ENCODE peak calls at places on chromosomes 5 and 9, in four cellular contexts. One of them, this sample, is unnamed. For H3K4me1, the result is how much of the 10 kb centered on the place peaks cover.

GRCh38 chr9:130220351-130220750 is 45.2 kb upstream of the HMCN2 start:
- DNase-seq in psoas muscle: no peak
- DNase-seq in PC-9: no peak
- DNase-seq in iPS DF 6.9: no peak
- DNase-seq in this sample: no peak

GRCh38 chr9:125359011-125359410 is 97.4 kb downstream of the GAPVD1 start:
- DNase-seq in PC-9: no peak
- DNase-seq in iPS DF 6.9: no peak
- DNase-seq in psoas muscle: no peak
- DNase-seq in this sample: no peak

GRCh38 chr9:16262467-16263261 is 607.8 kb downstream of the BNC2 start:
- DNase-seq in iPS DF 6.9: no peak
- DNase-seq in PC-9: peak
- DNase-seq in psoas muscle: no peak
- DNase-seq in this sample: no peak

GRCh38 chr5:146906803-146907202 is 28.2 kb upstream of the PPP2R2B start:
- DNase-seq in PC-9: no peak
- DNase-seq in iPS DF 6.9: peak
- DNase-seq in psoas muscle: no peak
- DNase-seq in this sample: no peak

GRCh38 chr9:75962186-75963036 is 71.9 kb downstream of the PCSK5 start:
- DNase-seq in PC-9: peak
- DNase-seq in psoas muscle: peak
- DNase-seq in iPS DF 6.9: no peak
- DNase-seq in this sample: no peak

GRCh38 chr9:68751556-68751955 is 46.5 kb downstream of the PIP5K1B start:
- DNase-seq in PC-9: no peak
- DNase-seq in iPS DF 6.9: no peak
- DNase-seq in psoas muscle: no peak
- DNase-seq in this sample: no peak

GRCh38 chr5:32462618-32463017 is 18.1 kb upstream of the ZFR start:
- DNase-seq in iPS DF 6.9: no peak
- DNase-seq in psoas muscle: no peak
- DNase-seq in PC-9: no peak
- DNase-seq in this sample: no peak

GRCh38 chr5:53422539-53422938 is 57.9 kb upstream of the FST start:
- DNase-seq in psoas muscle: no peak
- DNase-seq in PC-9: no peak
- DNase-seq in iPS DF 6.9: no peak
- DNase-seq in this sample: no peak

GRCh38 chr5:123035320-123035949 is 1.1 kb downstream of the PPIC start:
- DNase-seq in iPS DF 6.9: no peak
- DNase-seq in psoas muscle: peak
- DNase-seq in PC-9: peak
- DNase-seq in this sample: peak

GRCh38 chr5:91541696-91542095 is 158.6 kb upstream of the ARRDC3 start:
- DNase-seq in iPS DF 6.9: no peak
- DNase-seq in psoas muscle: no peak
- DNase-seq in PC-9: no peak
- DNase-seq in this sample: no peak

GRCh38 chr5:172775326-172776234 is 4.6 kb upstream of the DUSP1 start:
- DNase-seq in psoas muscle: peak
- DNase-seq in iPS DF 6.9: no peak
- DNase-seq in PC-9: peak
- DNase-seq in this sample: no peak

GRCh38 chr9:18331808-18332209 is 142.1 kb upstream of the ADAMTSL1 start:
- DNase-seq in PC-9: no peak
- DNase-seq in iPS DF 6.9: no peak
- DNase-seq in psoas muscle: no peak
- DNase-seq in this sample: no peak

GRCh38 chr5:40288791-40289475 is 390.8 kb upstream of the PTGER4 start:
- DNase-seq in iPS DF 6.9: no peak
- DNase-seq in psoas muscle: no peak
- DNase-seq in PC-9: no peak
- DNase-seq in this sample: no peak

GRCh38 chr5:100446879-100447278 is 88.3 kb upstream of the FAM174A start:
- DNase-seq in iPS DF 6.9: no peak
- DNase-seq in psoas muscle: no peak
- DNase-seq in PC-9: no peak
- DNase-seq in this sample: no peak

GRCh38 chr5:101788797-101789196 is 507.3 kb downstream of the SLCO4C1 start:
- DNase-seq in psoas muscle: no peak
- DNase-seq in iPS DF 6.9: no peak
- DNase-seq in PC-9: no peak
- DNase-seq in this sample: no peak

GRCh38 chr9:112836394-112836793 is 54.3 kb downstream of the SLC46A2 start:
- DNase-seq in PC-9: no peak
- DNase-seq in iPS DF 6.9: no peak
- DNase-seq in psoas muscle: no peak
- DNase-seq in this sample: no peak

GRCh38 chr9:77518688-77519087 is 129.4 kb downstream of the GNA14 start:
- DNase-seq in psoas muscle: no peak
- DNase-seq in PC-9: no peak
- DNase-seq in iPS DF 6.9: no peak
- DNase-seq in this sample: no peak

GRCh38 chr5:140672455-140673186 is 755 bp downstream of the DND1 start:
- DNase-seq in iPS DF 6.9: no peak
- DNase-seq in PC-9: no peak
- DNase-seq in psoas muscle: peak
- DNase-seq in this sample: no peak

GRCh38 chr5:74725331-74725730 is 40.3 kb downstream of the HEXB start:
- DNase-seq in iPS DF 6.9: no peak
- DNase-seq in psoas muscle: no peak
- DNase-seq in PC-9: no peak
- DNase-seq in this sample: no peak

GRCh38 chr5:173880306-173880985 is 7.7 kb upstream of the CPEB4 start:
- DNase-seq in PC-9: peak
- DNase-seq in psoas muscle: no peak
- DNase-seq in iPS DF 6.9: no peak
- DNase-seq in this sample: no peak

GRCh38 chr9:83596899-83597504 is 25.9 kb upstream of the IDNK start:
- DNase-seq in psoas muscle: no peak
- DNase-seq in PC-9: no peak
- DNase-seq in iPS DF 6.9: peak
- DNase-seq in this sample: peak

GRCh38 chr5:181160144-181160754 is 12.9 kb downstream of the OR2V2 start:
- DNase-seq in PC-9: no peak
- DNase-seq in psoas muscle: peak
- DNase-seq in iPS DF 6.9: no peak
- DNase-seq in this sample: no peak

GRCh38 chr9:96242829-96243228 is 59.1 kb downstream of the HSD17B3 start:
- DNase-seq in iPS DF 6.9: no peak
- DNase-seq in PC-9: no peak
- DNase-seq in psoas muscle: no peak
- DNase-seq in this sample: no peak

GRCh38 chr9:22088372-22089063 is 79.4 kb upstream of the CDKN2B start:
- DNase-seq in psoas muscle: no peak
- DNase-seq in PC-9: peak
- DNase-seq in iPS DF 6.9: no peak
- DNase-seq in this sample: no peak

GRCh38 chr9:19310246-19310645 is 69.8 kb downstream of the RPS6 start:
- DNase-seq in psoas muscle: no peak
- DNase-seq in PC-9: no peak
- DNase-seq in iPS DF 6.9: no peak
- DNase-seq in this sample: no peak

GRCh38 chr5:159631001-159631400 is 285.3 kb upstream of the ADRA1B start:
- DNase-seq in psoas muscle: no peak
- DNase-seq in iPS DF 6.9: no peak
- DNase-seq in PC-9: no peak
- DNase-seq in this sample: no peak

GRCh38 chr5:32916648-32917047 is 205.5 kb downstream of the NPR3 start:
- DNase-seq in iPS DF 6.9: peak
- DNase-seq in psoas muscle: no peak
- DNase-seq in PC-9: no peak
- DNase-seq in this sample: peak

GRCh38 chr5:27191786-27192505 is 153.6 kb upstream of the CDH9 start:
- DNase-seq in PC-9: no peak
- DNase-seq in psoas muscle: no peak
- DNase-seq in iPS DF 6.9: no peak
- DNase-seq in this sample: no peak

GRCh38 chr9:83142389-83142788 is 79.4 kb upstream of the RASEF start:
- DNase-seq in psoas muscle: no peak
- DNase-seq in PC-9: no peak
- DNase-seq in iPS DF 6.9: no peak
- DNase-seq in this sample: no peak

GRCh38 chr9:137611623-137612609 is 6.4 kb downstream of the ARRDC1 start:
- DNase-seq in iPS DF 6.9: no peak
- DNase-seq in PC-9: peak
- DNase-seq in psoas muscle: peak
- DNase-seq in this sample: peak

GRCh38 chr9:2059131-2059929 is 44.2 kb downstream of the SMARCA2 start:
- DNase-seq in psoas muscle: no peak
- DNase-seq in iPS DF 6.9: no peak
- DNase-seq in PC-9: no peak
- DNase-seq in this sample: no peak

GRCh38 chr9:127543973-127544533 is 68.0 kb upstream of the STXBP1 start:
- DNase-seq in PC-9: peak
- DNase-seq in iPS DF 6.9: no peak
- DNase-seq in psoas muscle: no peak
- DNase-seq in this sample: no peak
- H3K27ac ChIP-seq in PC-9: no peak
- H3K27ac ChIP-seq in iPS DF 6.9: no peak
- H3K27ac ChIP-seq in psoas muscle: no peak
- H3K27ac ChIP-seq in this sample: no peak

DNA sequence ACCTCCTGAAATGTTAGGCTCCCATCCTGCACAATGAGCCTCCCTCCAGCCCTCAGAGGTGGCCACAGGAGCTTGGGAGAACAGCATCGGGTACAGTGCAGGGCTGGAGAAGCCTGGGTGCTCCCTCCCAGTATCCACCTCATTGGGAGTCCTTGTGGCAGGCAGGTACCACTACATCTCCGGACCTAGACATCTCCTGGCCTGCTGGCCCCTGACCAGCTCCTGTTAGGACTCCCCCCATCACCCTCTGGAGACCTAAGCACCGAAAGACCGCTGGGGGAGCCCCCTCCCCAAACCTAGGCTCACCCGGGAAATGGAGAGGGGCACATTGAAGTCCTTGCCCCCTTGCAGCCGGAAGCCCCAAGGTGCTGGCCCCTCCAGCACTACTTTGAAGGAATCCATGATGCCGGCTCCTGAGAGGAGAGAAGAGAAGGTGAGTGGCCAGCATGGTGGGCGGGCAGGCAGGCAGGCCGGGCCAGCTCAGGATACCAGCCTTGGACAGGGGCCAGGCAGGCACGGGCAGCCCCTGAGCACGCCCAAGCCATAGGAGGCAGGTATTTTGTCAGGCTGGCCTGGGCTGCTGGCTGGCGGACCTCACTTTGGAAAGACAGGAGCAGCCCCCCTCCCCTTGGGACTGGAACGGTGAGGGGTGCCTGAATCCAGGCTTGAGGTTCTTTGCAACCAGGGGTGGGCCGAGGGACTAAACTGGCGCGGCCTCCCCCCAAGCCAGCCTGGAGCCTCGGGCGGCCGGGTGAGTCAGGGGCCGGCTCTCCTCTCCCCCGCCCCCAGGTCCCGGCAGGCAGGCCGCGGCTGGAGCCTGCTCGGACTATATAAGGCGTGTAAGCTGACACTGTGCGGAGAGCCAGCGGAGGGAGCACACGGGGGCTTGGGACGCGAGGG is 1.0 kb downstream of the PDLIM7 start:
- DNase-seq in PC-9: peak
- DNase-seq in psoas muscle: peak
- DNase-seq in iPS DF 6.9: no peak
- DNase-seq in this sample: peak
- H3K4me1 ChIP-seq in PC-9: under half
- H3K4me1 ChIP-seq in psoas muscle: under half
- H3K4me1 ChIP-seq in iPS DF 6.9: under half
- H3K4me1 ChIP-seq in this sample: half or more

GRCh38 chr5:167950126-167950721 is 341.2 kb upstream of the WWC1 start:
- DNase-seq in PC-9: no peak
- DNase-seq in iPS DF 6.9: no peak
- DNase-seq in psoas muscle: no peak
- DNase-seq in this sample: peak

GRCh38 chr5:167952278-167952990 is 339.0 kb upstream of the WWC1 start:
- DNase-seq in PC-9: peak
- DNase-seq in iPS DF 6.9: no peak
- DNase-seq in psoas muscle: no peak
- DNase-seq in this sample: peak

GRCh38 chr5:167951121-167951520 is 340.3 kb upstream of the WWC1 start:
- DNase-seq in psoas muscle: no peak
- DNase-seq in iPS DF 6.9: no peak
- DNase-seq in PC-9: no peak
- DNase-seq in this sample: no peak

GRCh38 chr5:167947312-167947711 is 344.1 kb upstream of the WWC1 start:
- DNase-seq in PC-9: no peak
- DNase-seq in iPS DF 6.9: no peak
- DNase-seq in psoas muscle: peak
- DNase-seq in this sample: no peak

DNA sequence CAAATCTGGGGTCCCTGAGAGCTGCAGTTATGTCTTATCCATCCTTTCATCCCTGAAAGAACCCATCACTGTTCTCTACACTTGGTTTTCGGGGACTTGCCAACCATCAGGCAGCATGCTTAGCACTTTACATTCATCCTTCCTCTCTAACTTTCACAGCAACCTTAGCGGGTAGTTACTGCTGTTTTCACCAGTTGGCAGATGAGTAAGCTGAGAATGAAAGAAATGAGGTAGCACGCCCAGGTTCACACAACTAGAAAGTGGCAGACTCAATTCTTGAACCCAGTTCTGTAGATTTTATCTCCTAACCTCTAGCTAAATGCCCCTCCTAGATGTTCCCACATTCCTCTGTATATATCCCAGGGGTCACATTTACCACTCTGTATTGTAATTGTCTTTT is 342.0 kb upstream of the WWC1 start:
- DNase-seq in iPS DF 6.9: no peak
- DNase-seq in PC-9: no peak
- DNase-seq in psoas muscle: no peak
- DNase-seq in this sample: no peak
- H3K27ac ChIP-seq in iPS DF 6.9: no peak
- H3K27ac ChIP-seq in PC-9: no peak
- H3K27ac ChIP-seq in psoas muscle: no peak
- H3K27ac ChIP-seq in this sample: peak

DNA sequence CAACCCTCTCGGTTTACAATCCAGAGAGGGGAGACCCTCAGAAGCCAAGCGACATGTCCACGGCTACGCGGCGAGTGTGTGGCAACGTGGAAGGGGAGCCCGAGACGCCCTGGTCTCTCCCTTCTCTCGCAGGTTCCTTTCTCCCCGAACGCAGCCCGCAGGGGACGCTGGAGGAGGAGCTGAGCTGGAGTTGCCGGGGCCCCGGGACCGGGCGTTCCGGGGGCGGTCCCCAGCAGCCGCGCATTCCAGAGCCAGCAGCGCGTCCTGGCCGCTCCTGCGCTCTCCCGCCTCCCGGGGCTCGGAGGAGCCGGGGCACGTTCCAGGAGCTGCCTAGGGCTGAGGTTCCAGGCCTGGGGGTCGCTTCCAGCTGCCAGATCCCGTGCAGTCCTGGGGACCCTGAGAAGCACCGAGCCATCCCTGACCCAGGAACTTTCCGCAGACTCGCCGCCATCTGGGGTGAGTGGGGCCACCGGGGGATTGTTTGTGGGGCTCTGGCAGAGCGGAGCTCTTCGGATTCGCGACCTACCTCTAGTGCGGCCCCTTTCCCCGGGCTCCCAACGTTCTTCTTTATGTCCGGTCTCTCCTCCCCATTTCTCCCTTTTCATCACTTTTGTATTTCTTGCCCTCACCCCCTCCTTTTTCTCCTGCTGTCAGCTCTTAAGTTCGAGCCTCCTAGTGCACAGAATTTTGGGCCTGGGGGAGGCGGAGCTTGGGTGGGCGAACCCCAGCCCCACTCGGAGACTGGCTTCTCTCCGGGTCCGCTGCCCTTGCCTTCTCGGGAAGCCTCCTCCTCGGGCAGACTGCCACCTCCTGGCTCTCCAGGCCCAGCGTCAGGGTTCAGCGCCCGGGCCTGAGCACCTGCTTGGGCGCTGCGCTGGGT is at the start of gene SMIM3:
- DNase-seq in psoas muscle: peak
- DNase-seq in PC-9: peak
- DNase-seq in iPS DF 6.9: no peak
- DNase-seq in this sample: peak
- H3K4me1 ChIP-seq in psoas muscle: under half
- H3K4me1 ChIP-seq in PC-9: under half
- H3K4me1 ChIP-seq in iPS DF 6.9: under half
- H3K4me1 ChIP-seq in this sample: under half

This sample was measured in SJSA1.